ENCODE peak calls at places on chromosomes 1 and 21, in five cellular contexts. R is AG04450, O is body of pancreas, D is small intestine, G is neural progenitor cell. Q is an unnamed sample.

GRCh38 chr1:26059906-26060305 is 7.5 kb downstream of the TRIM63 start:
- DNase-seq in R (no peak), D (no peak), G (no peak), O (no peak), Q (no peak)

GRCh38 chr1:56808385-56808784 is 10.8 kb downstream of the FYB2 start:
- DNase-seq in R (no peak), G (peak; percentile 39), O (no peak), D (no peak), Q (no peak)

GRCh38 chr1:8015036-8015808 is 10.9 kb downstream of the ERRFI1 start:
- DNase-seq in O (no peak), R (no peak), D (peak; percentile 81), G (peak; percentile 78), Q (peak; percentile 41)

GRCh38 chr1:155761746-155762400 is 73.0 kb downstream of the DAP3 start:
- DNase-seq in D (peak; percentile 22), O (no peak), R (no peak), G (no peak), Q (no peak)

GRCh38 chr1:53420331-53420730 is 38.9 kb upstream of the DMRTB1 start:
- DNase-seq in R (no peak), D (no peak), G (no peak), O (no peak), Q (no peak)

GRCh38 chr1:100313382-100313781 is 38.9 kb upstream of the CDC14A start:
- DNase-seq in R (no peak), D (no peak), O (no peak), G (no peak), Q (no peak)

GRCh38 chr1:96510911-96511310 is 210.7 kb upstream of the PTBP2 start:
- DNase-seq in G (no peak), R (no peak), O (no peak), D (peak; percentile 32), Q (peak; percentile 17)

GRCh38 chr1:60825593-60825992 is 256.8 kb upstream of the NFIA start:
- DNase-seq in R (no peak), D (no peak), G (no peak), O (no peak), Q (peak; percentile 14)

GRCh38 chr1:55073187-55073916 is 34.0 kb downstream of the PCSK9 start:
- DNase-seq in R (no peak), O (no peak), D (peak; percentile 25), G (no peak), Q (no peak)

GRCh38 chr1:198495635-198496034 is 44.8 kb downstream of the ATP6V1G3 start:
- DNase-seq in O (no peak), G (peak; percentile 5), D (no peak), R (no peak), Q (no peak)

GRCh38 chr1:205533729-205534443 is 29.4 kb downstream of the CDK18 start:
- DNase-seq in D (no peak), O (no peak), R (no peak), G (peak; percentile 22), Q (no peak)

GRCh38 chr1:244730153-244730933 is 77.4 kb downstream of the DESI2 start:
- DNase-seq in D (peak; percentile 25), O (peak; percentile 27), R (no peak), G (peak; percentile 63), Q (peak; percentile 49)

GRCh38 chr1:154906621-154907081 is 29.9 kb downstream of the PMVK start:
- DNase-seq in O (peak; percentile 18), G (no peak), D (peak; percentile 69), R (no peak), Q (peak; percentile 25)

GRCh38 chr1:233245191-233245765 is 50.2 kb downstream of the PCNX2 start:
- DNase-seq in R (no peak), D (no peak), G (no peak), O (no peak), Q (no peak)

GRCh38 chr1:152906023-152906565 is 2.3 kb upstream of the IVL start:
- DNase-seq in D (no peak), G (no peak), O (no peak), R (no peak), Q (no peak)

GRCh38 chr1:214018605-214019268 is 31.0 kb downstream of the PROX1 start:
- DNase-seq in G (peak; percentile 38), R (no peak), D (peak; percentile 33), O (no peak), Q (no peak)

GRCh38 chr1:53507115-53507816 is 48.1 kb downstream of the DMRTB1 start:
- DNase-seq in O (no peak), G (peak; percentile 69), D (no peak), R (no peak), Q (no peak)

GRCh38 chr1:198295975-198296374 is 139.2 kb downstream of the NEK7 start:
- DNase-seq in O (no peak), D (no peak), G (no peak), R (no peak), Q (no peak)

GRCh38 chr1:19799233-19799876 is 361 bp downstream of the TMCO4 start:
- DNase-seq in R (no peak), D (peak; percentile 94), O (peak; percentile 78), G (peak; percentile 38), Q (peak; percentile 90)

GRCh38 chr1:87968259-87968955 is 639.7 kb downstream of the LMO4 start:
- DNase-seq in O (no peak), R (no peak), G (peak; percentile 58), D (no peak), Q (peak; percentile 14)

GRCh38 chr1:65260851-65261473 is 48.4 kb upstream of the DNAJC6 start:
- DNase-seq in R (no peak), O (no peak), D (no peak), G (no peak), Q (no peak)

GRCh38 chr1:116889417-116889816 is 20.3 kb upstream of the PTGFRN start:
- DNase-seq in O (no peak), R (no peak), G (no peak), D (no peak), Q (no peak)

GRCh38 chr1:116887212-116887611 is 22.5 kb upstream of the PTGFRN start:
- DNase-seq in D (no peak), O (no peak), G (no peak), R (no peak), Q (no peak)

GRCh38 chr1:116895073-116895472 is 14.6 kb upstream of the PTGFRN start:
- DNase-seq in R (no peak), O (no peak), D (no peak), G (no peak), Q (no peak)

GRCh38 chr1:116886532-116886931 is 23.2 kb upstream of the PTGFRN start:
- DNase-seq in G (no peak), D (no peak), O (no peak), R (no peak), Q (no peak)

GRCh38 chr1:116891396-116892072 is 18.2 kb upstream of the PTGFRN start:
- DNase-seq in D (peak; percentile 25), O (no peak), R (no peak), G (no peak), Q (no peak)
- H3K27ac ChIP-seq in D (no peak overlapping the region), O (no peak overlapping the region), R (no peak overlapping the region), G (no peak overlapping the region), Q (no peak overlapping the region)

GRCh38 chr21:38922474-38922873 is 116.7 kb downstream of the ETS2 start:
- DNase-seq in O (no peak), R (no peak), D (no peak), G (no peak), Q (no peak)
- H3K27ac ChIP-seq in O (no peak overlapping the region), R (no peak overlapping the region), D (peak overlapping the region; percentile 32), G (no peak overlapping the region), Q (peak overlapping the region; percentile 75)

GRCh38 chr1:39129514-39129913 is 75.0 kb upstream of the MACF1 start:
- DNase-seq in G (peak; percentile 21), D (no peak), O (no peak), R (no peak), Q (no peak)
- H3K27ac ChIP-seq in G (peak overlapping the region; percentile 11), D (peak overlapping the region; percentile 58), O (peak overlapping the region; percentile 84), R (no peak overlapping the region), Q (peak overlapping the region; percentile 75)

GRCh38 chr1:160916666-160917065 is 31.7 kb upstream of the ITLN1 start:
- DNase-seq in R (no peak), O (no peak), D (no peak), G (no peak), Q (no peak)

GRCh38 chr1:160911441-160911840 is 26.5 kb upstream of the ITLN1 start:
- DNase-seq in G (no peak), O (peak; percentile 33), R (no peak), D (peak; percentile 90), Q (no peak)

GRCh38 chr1:160907976-160908375 is 23.0 kb upstream of the ITLN1 start:
- DNase-seq in R (no peak), O (peak; percentile 56), D (no peak), G (no peak), Q (no peak)

GRCh38 chr1:160910351-160910750 is 25.4 kb upstream of the ITLN1 start:
- DNase-seq in D (no peak), G (no peak), O (peak; percentile 43), R (no peak), Q (no peak)

GRCh38 chr1:160911925-160912324 is 26.9 kb upstream of the ITLN1 start:
- DNase-seq in D (no peak), O (no peak), G (no peak), R (no peak), Q (no peak)
- H3K27ac ChIP-seq in D (no peak overlapping the region), O (peak overlapping the region; percentile 31), G (no peak overlapping the region), R (no peak overlapping the region), Q (no peak overlapping the region)

DNA sequence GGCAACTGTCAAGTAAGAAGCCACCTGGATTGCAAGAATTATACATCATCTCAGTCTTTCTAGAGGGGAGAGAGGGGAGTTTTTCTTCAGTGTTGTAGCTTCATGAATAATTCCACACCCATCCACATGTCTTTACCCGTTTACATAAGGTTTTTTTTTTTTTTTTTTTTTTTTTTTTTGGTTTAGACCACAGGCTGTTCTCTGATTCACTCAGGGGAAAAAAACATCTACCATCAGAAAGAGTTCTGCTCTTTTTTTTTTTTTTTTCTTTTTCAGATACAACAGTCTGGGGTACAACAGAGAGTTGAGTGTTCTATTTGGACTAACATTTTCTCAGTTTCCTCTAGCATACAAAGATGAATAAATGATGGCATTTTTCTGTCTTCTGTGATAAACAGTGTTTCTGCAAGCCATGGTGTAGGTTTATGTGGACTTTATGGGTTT is 4.9 kb upstream of the KIF14 start:
- DNase-seq in O (no peak), D (no peak), G (no peak), R (no peak), Q (no peak)
- H3K27ac ChIP-seq in O (no peak overlapping the region), D (no peak overlapping the region), G (no peak overlapping the region), R (no peak overlapping the region), Q (no peak overlapping the region)

DNA sequence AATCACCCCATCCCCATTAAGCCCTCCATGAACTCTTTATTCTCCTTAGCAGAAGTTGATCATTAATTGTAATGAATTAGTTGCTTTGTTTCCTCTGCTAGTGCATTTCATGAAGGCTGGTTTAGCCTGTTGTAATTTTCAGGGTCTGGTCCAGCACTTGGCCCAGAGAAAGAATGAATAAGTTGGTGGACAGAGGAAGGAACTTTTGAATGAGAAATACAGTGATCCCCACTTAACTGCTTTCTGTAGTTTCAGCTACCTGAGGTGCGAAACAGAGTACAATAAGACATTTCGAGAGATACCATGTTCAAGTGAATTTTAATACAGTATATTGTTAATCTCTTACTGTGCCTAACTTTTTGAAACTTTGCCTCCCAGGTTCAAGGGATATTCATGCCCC is 1.8 kb downstream of the SOAT1 start:
- DNase-seq in O (no peak), D (no peak), G (no peak), R (no peak), Q (no peak)
- H3K27ac ChIP-seq in O (peak overlapping the region; percentile 94), D (peak overlapping the region; percentile 57), G (no peak overlapping the region), R (peak overlapping the region; percentile 65), Q (peak overlapping the region; percentile 92)

Q was measured in transverse colon.